ENCODE peak calls at places on chromosome 7, in ten cellular contexts. T is H7; O is heart left ventricle; M is astrocyte of the cerebellum; W is CD8-positive, alpha-beta T cell; E is choroid plexus epithelial cell; V is esophagus squamous epithelium; K is neuronal stem cell; G is AG10803; R is upper lobe of right lung. X is an unnamed sample.

GRCh38 chr7:2729043-2729892 is 41.3 kb downstream of the AMZ1 start:
- DNase-seq in T (peak; percentile 46), O (no peak), M (no peak), W (no peak), E (no peak), V (no peak), K (no peak), G (no peak), R (peak; percentile 34), X (peak; percentile 30)

GRCh38 chr7:158409816-158410330 is 177.8 kb downstream of the PTPRN2 start:
- DNase-seq in T (no peak), O (no peak), M (no peak), W (no peak), E (no peak), V (no peak), K (no peak), G (no peak), R (peak; percentile 27), X (no peak)

GRCh38 chr7:108132551-108133265 is 2.5 kb upstream of the LAMB4 start:
- DNase-seq in T (no peak), O (no peak), M (peak; percentile 12), W (no peak), E (no peak), V (no peak), K (peak; percentile 67), G (no peak), R (no peak), X (peak; percentile 18)

GRCh38 chr7:93890464-93891068 is at the start of gene TFPI2:
- DNase-seq in T (peak; percentile 71), O (peak; percentile 25), M (no peak), W (no peak), E (peak; percentile 84), V (no peak), K (peak; percentile 49), G (peak; percentile 49), R (peak; percentile 65), X (peak; percentile 57)

GRCh38 chr7:28570970-28571288 is 158.6 kb downstream of the CREB5 start:
- DNase-seq in T (no peak), O (no peak), M (no peak), W (no peak), E (peak; percentile 17), V (no peak), K (no peak), G (peak; percentile 22), R (no peak), X (peak; percentile 11)

GRCh38 chr7:77426521-77427051 is 10.4 kb upstream of the GSAP start:
- DNase-seq in T (no peak), O (no peak), M (no peak), W (no peak), E (peak; percentile 77), V (no peak), K (peak; percentile 37), G (peak; percentile 84), R (no peak), X (peak; percentile 53)

GRCh38 chr7:84477786-84478405 is 283.3 kb upstream of the SEMA3A start:
- DNase-seq in T (no peak), O (no peak), M (no peak), W (no peak), E (no peak), V (no peak), K (no peak), G (no peak), R (no peak), X (no peak)

GRCh38 chr7:28410628-28411578 is 1.4 kb upstream of the CREB5 start:
- DNase-seq in T (peak; percentile 56), O (peak; percentile 63), M (peak; percentile 15), W (no peak), E (peak; percentile 72), V (no peak), K (peak; percentile 20), G (no peak), R (no peak), X (peak; percentile 67)

GRCh38 chr7:77866370-77866769 is 67.8 kb downstream of the PHTF2 start:
- DNase-seq in T (no peak), O (no peak), M (no peak), W (no peak), E (peak; percentile 62), V (no peak), K (no peak), G (peak; percentile 88), R (no peak), X (no peak)

GRCh38 chr7:67019562-67020390 is 23.1 kb downstream of the TYW1 start:
- DNase-seq in T (no peak), O (no peak), M (no peak), W (no peak), E (no peak), V (no peak), K (no peak), G (peak; percentile 59), R (no peak), X (no peak)

GRCh38 chr7:4694653-4695335 is 12.7 kb downstream of the FOXK1 start:
- DNase-seq in T (peak; percentile 37), O (peak; percentile 58), M (peak; percentile 69), W (no peak), E (peak; percentile 68), V (no peak), K (no peak), G (peak; percentile 84), R (no peak), X (peak; percentile 81)

GRCh38 chr7:129252133-129252532 is 27.3 kb downstream of the AHCYL2 start:
- DNase-seq in T (no peak), O (no peak), M (no peak), W (no peak), E (no peak), V (no peak), K (no peak), G (no peak), R (no peak), X (no peak)
- H3K4me3 ChIP-seq in T (no peak overlapping the region), O (no peak overlapping the region), M (no peak overlapping the region), W (no peak overlapping the region), E (no peak overlapping the region), V (no peak overlapping the region), K (no peak overlapping the region), G (no peak overlapping the region), R (no peak overlapping the region), X (no peak overlapping the region)

GRCh38 chr7:20089431-20089830 is 127.8 kb downstream of the MACC1 start:
- DNase-seq in T (no peak), O (no peak), M (no peak), W (no peak), E (no peak), V (no peak), K (no peak), G (peak; percentile 30), R (no peak), X (no peak)

GRCh38 chr7:20083781-20084180 is 133.4 kb downstream of the MACC1 start:
- DNase-seq in T (no peak), O (no peak), M (no peak), W (no peak), E (peak; percentile 59), V (no peak), K (no peak), G (peak; percentile 83), R (no peak), X (peak; percentile 35)

GRCh38 chr7:20085086-20085485 is 132.1 kb downstream of the MACC1 start:
- DNase-seq in T (no peak), O (no peak), M (no peak), W (no peak), E (no peak), V (no peak), K (no peak), G (peak; percentile 58), R (no peak), X (no peak)
- H3K4me3 ChIP-seq in T (no peak overlapping the region), O (no peak overlapping the region), M (no peak overlapping the region), W (no peak overlapping the region), E (no peak overlapping the region), V (no peak overlapping the region), K (no peak overlapping the region), G (no peak overlapping the region), R (no peak overlapping the region), X (no peak overlapping the region)

GRCh38 chr7:81299272-81299671 is 380.4 kb upstream of the SEMA3C start:
- DNase-seq in T (no peak), O (no peak), M (peak; percentile 92), W (no peak), E (peak; percentile 99), V (no peak), K (no peak), G (peak; percentile 96), R (no peak), X (peak; percentile 96)
- H3K4me3 ChIP-seq in T (no peak overlapping the region), O (no peak overlapping the region), M (no peak overlapping the region), W (no peak overlapping the region), E (no peak overlapping the region), V (no peak overlapping the region), K (no peak overlapping the region), G (no peak overlapping the region), R (no peak overlapping the region), X (no peak overlapping the region)

DNA sequence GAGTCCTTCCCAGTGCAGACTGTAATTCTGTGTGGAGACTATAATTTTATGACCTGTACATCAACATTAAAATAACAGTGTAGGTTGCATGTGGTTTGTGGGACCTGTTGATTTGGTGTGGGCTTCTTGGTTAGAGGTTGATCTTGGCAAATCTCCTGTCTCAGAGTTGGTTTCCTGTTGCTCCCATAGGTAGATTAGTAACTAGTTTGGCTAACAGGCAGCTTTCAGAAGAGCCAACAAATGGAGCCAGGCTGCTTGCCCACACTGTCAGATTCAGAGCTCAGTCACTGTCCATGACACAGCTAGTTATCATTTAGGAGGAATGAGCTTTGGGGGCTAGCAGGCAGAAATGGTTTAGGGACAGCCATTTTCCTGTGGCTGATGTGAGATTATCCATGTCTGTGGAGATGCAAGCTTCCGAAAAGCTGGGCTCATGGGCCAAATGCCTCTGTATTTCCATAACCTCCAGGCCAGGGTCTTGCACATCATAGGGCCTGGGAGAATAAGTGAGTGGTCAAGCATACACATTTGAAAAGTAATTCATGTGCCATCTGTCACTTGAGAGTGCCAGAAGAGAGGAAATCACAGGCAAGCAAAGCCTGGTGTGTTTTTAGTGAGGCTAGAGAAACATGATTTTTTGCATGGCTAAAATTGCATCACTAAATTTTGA is 33.4 kb downstream of the CCM2 start:
- DNase-seq in T (no peak), O (no peak), M (peak; percentile 72), W (no peak), E (peak; percentile 11), V (no peak), K (no peak), G (peak; percentile 52), R (no peak), X (peak; percentile 38)
- H3K4me3 ChIP-seq in T (no peak overlapping the region), O (no peak overlapping the region), M (no peak overlapping the region), W (no peak overlapping the region), E (no peak overlapping the region), V (no peak overlapping the region), K (no peak overlapping the region), G (no peak overlapping the region), R (no peak overlapping the region), X (no peak overlapping the region)

GRCh38 chr7:19110778-19111175 is 6.7 kb downstream of the TWIST1 start:
- DNase-seq in T (peak; percentile 44), O (no peak), M (no peak), W (no peak), E (no peak), V (no peak), K (peak; percentile 29), G (no peak), R (no peak), X (no peak)
- H3K4me3 ChIP-seq in T (no peak overlapping the region), O (no peak overlapping the region), M (no peak overlapping the region), W (no peak overlapping the region), E (no peak overlapping the region), V (peak overlapping the region; percentile 16), K (no peak overlapping the region), G (peak overlapping the region; percentile 99), R (no peak overlapping the region), X (no peak overlapping the region)

GRCh38 chr7:22445871-22446270 is 54.1 kb downstream of the STEAP1B start:
- DNase-seq in T (no peak), O (no peak), M (no peak), W (no peak), E (no peak), V (no peak), K (no peak), G (no peak), R (no peak), X (no peak)
- H3K4me3 ChIP-seq in T (no peak overlapping the region), O (no peak overlapping the region), M (no peak overlapping the region), W (no peak overlapping the region), E (no peak overlapping the region), V (no peak overlapping the region), K (no peak overlapping the region), G (no peak overlapping the region), R (no peak overlapping the region), X (no peak overlapping the region)

GRCh38 chr7:32516551-32517082 is 21.3 kb downstream of the AVL9 start:
- DNase-seq in T (no peak), O (no peak), M (no peak), W (no peak), E (peak; percentile 79), V (no peak), K (no peak), G (no peak), R (no peak), X (peak; percentile 62)
- H3K4me3 ChIP-seq in T (no peak overlapping the region), O (no peak overlapping the region), M (no peak overlapping the region), W (no peak overlapping the region), E (no peak overlapping the region), V (no peak overlapping the region), K (no peak overlapping the region), G (no peak overlapping the region), R (no peak overlapping the region), X (no peak overlapping the region)

X was measured in astrocyte of the spinal cord.